ENCODE peak calls at places on chromosome 15, in five cellular contexts. F, I, Y, S and H are unnamed samples.

GRCh38 chr15:69508659-69509058 is 56.0 kb downstream of the RPLP1 start:
- DNase-seq in F (no peak), I (no peak), Y (no peak), S (no peak), H (no peak)

GRCh38 chr15:69573815-69574472 is 121.3 kb downstream of the RPLP1 start:
- DNase-seq in F (no peak), I (no peak), Y (no peak), S (no peak), H (no peak)

GRCh38 chr15:79192462-79193036 is 90.0 kb upstream of the ANKRD34C start:
- DNase-seq in F (no peak), I (no peak), Y (no peak), S (no peak), H (no peak)

GRCh38 chr15:73677146-73677607 is 7.0 kb upstream of the CD276 start:
- DNase-seq in F (peak; percentile 80), I (peak; percentile 46), Y (peak; percentile 57), S (no peak), H (peak; percentile 47)

GRCh38 chr15:71784719-71785118 is 25.6 kb upstream of the NR2E3 start:
- DNase-seq in F (no peak), I (no peak), Y (no peak), S (no peak), H (no peak)

GRCh38 chr15:68479406-68479805 is 47.4 kb upstream of the ITGA11 start:
- DNase-seq in F (no peak), I (peak; percentile 66), Y (peak; percentile 77), S (no peak), H (peak; percentile 36)

GRCh38 chr15:70627734-70628541 is 135.4 kb downstream of the UACA start:
- DNase-seq in F (no peak), I (no peak), Y (no peak), S (peak; percentile 39), H (no peak)

GRCh38 chr15:67820992-67821783 is 4.1 kb upstream of the SKOR1 start:
- DNase-seq in F (peak; percentile 66), I (peak; percentile 57), Y (peak; percentile 72), S (no peak), H (peak; percentile 53)

GRCh38 chr15:91408476-91409076 is 308.5 kb downstream of the SV2B start:
- DNase-seq in F (no peak), I (no peak), Y (peak; percentile 26), S (no peak), H (peak; percentile 14)

GRCh38 chr15:27820232-27820631 is 278.9 kb downstream of the OCA2 start:
- DNase-seq in F (no peak), I (no peak), Y (no peak), S (no peak), H (no peak)

GRCh38 chr15:35545316-35545824 is 595 bp downstream of the DPH6 start:
- DNase-seq in F (peak; percentile 76), I (peak; percentile 25), Y (peak; percentile 66), S (no peak), H (peak; percentile 47)

GRCh38 chr15:27764339-27764738 is 334.8 kb downstream of the OCA2 start:
- DNase-seq in F (no peak), I (no peak), Y (no peak), S (no peak), H (no peak)

GRCh38 chr15:88898736-88899135 is 3.4 kb upstream of the HAPLN3 start:
- DNase-seq in F (no peak), I (no peak), Y (no peak), S (no peak), H (no peak)

GRCh38 chr15:38401716-38402115 is 52.2 kb upstream of the FAM98B start:
- DNase-seq in F (no peak), I (no peak), Y (no peak), S (no peak), H (no peak)

GRCh38 chr15:61830536-61831330 is 229.5 kb downstream of the VPS13C start:
- DNase-seq in F (no peak), I (no peak), Y (no peak), S (no peak), H (no peak)

GRCh38 chr15:63833246-63833696 is 477 bp downstream of the HERC1 start:
- DNase-seq in F (peak; percentile 28), I (peak; percentile 50), Y (peak; percentile 51), S (no peak), H (peak; percentile 32)

GRCh38 chr15:51750942-51751686 is at the start of gene TMOD2:
- DNase-seq in F (peak; percentile 55), I (peak; percentile 44), Y (peak; percentile 68), S (no peak), H (peak; percentile 52)

GRCh38 chr15:24856397-24857093 is 98.2 kb upstream of the SNRPN start:
- DNase-seq in F (peak; percentile 87), I (no peak), Y (peak; percentile 80), S (no peak), H (peak; percentile 50)
- H3K4me3 ChIP-seq in F (no peak overlapping the region), I (no peak overlapping the region), Y (peak overlapping the region; percentile 48), S (no peak overlapping the region), H (peak overlapping the region; percentile 58)

GRCh38 chr15:101053261-101053660 is 134.1 kb downstream of the LRRK1 start:
- DNase-seq in F (peak; percentile 13), I (no peak), Y (no peak), S (no peak), H (no peak)
- H3K36me3 ChIP-seq in F (no peaks in the 10 kb centered on the region), I (no peaks in the 10 kb centered on the region), Y (peaks cover 67% of the 10 kb centered on the region), S (no peaks in the 10 kb centered on the region), H (peaks cover 5% of the 10 kb centered on the region)

DNA sequence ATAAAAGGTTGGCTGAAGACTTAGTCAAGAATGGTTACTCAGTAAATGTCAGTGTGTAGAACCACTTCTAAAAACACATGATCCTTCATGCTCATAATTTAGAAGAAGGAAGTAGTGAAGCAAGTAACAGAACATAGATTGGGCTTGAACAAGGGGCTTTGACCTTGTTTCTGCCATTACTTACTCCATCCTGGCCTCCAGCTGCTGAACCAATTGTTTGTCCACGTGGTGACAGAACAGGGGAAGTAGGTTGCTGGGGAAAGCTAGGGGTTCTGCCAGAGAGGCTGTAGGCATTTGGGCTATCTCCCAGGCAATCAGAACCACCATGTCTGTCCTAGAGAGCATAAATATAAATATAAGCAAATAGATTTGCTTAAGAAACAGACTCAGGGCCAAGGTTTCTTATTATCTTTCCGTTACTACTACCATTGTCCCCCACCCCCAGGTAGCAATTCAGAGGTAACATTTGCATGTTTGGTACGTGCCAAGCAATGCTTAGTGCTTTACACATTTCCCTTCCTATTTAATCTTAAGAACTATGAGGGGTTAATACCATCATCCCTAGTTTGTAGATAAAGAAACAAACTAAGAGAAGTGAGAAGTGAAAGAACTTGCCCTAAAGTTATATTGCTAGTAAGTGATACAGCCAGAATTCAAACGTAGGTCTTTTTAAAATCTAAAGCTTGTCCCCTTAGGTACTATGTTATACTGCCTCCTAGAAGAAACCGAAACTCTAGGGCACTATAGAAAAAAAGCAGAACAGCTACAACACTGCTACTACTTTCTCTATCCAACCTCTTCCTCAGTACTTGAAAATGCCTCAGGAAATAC is 3.0 kb upstream of the SPG11 start:
- DNase-seq in F (no peak), I (no peak), Y (no peak), S (no peak), H (no peak)
- H3K4me3 ChIP-seq in F (no peak overlapping the region), I (no peak overlapping the region), Y (no peak overlapping the region), S (no peak overlapping the region), H (no peak overlapping the region)

GRCh38 chr15:66719471-66719870 is 17.4 kb downstream of the SMAD6 start:
- DNase-seq in F (no peak), I (no peak), Y (no peak), S (no peak), H (no peak)
- H3K36me3 ChIP-seq in F (no peaks in the 10 kb centered on the region), I (no peaks in the 10 kb centered on the region), Y (peaks cover 65% of the 10 kb centered on the region), S (peaks cover 30% of the 10 kb centered on the region), H (peaks cover 21% of the 10 kb centered on the region)

DNA sequence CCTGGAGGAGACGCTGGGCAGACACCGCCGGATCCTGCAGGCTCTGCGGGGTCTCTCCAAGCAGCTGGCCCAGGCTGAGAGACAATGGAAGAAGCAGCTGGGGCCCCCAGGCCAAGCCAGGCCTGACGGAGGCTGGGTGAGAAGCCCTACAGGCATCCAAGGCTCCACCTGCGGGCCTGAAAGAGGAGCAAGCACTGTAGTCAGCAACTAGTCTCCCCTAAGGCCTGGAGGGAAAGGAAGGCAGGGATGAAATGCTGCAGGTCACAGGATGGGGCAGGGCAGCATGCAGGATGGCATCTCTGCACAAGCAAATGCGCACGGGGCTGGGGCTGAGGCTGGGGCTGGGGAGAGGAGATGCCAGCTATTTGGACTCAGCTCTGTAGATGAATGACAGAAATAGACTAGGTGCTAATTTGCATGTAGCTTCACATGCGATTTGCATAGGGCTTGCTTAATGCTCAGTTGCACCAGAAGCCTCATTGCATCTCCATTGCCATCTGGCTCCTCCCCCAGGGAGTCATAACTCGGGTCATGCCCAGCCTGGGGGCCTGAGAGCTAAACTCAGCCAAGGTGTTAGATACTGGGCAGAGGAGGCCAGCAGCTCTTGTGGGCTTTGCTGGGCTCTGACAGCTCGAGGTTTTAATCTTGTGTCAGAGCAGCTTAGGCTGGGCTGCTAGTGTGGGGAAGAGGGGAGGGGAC is 5.2 kb upstream of the CPLX3 start:
- DNase-seq in F (no peak), I (no peak), Y (no peak), S (no peak), H (no peak)
- H3K4me3 ChIP-seq in F (no peak overlapping the region), I (no peak overlapping the region), Y (no peak overlapping the region), S (no peak overlapping the region), H (no peak overlapping the region)

DNA sequence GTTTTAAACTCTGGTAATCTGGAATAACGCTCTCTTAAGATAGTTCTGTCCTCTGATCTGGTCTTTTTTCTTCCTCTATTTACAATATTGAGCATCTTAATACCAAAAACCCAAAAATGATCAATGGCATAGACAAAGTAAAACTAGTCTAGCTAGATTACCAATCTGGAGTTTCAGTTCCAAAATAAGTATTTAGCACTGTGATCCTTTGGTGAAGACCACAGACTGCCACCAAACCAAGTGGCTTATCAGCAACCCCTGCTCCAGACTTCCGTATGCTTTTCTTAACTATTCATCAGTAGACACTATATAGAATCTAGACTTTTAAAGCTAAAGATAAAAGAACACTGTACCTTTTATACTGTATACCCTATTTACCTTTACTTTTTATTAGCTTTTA is 35.5 kb upstream of the MAN2C1 start:
- DNase-seq in F (no peak), I (no peak), Y (no peak), S (no peak), H (no peak)
- H3K36me3 ChIP-seq in F (no peaks in the 10 kb centered on the region), I (peaks cover 9% of the 10 kb centered on the region), Y (peaks cover 100% of the 10 kb centered on the region), S (peaks cover 84% of the 10 kb centered on the region), H (peaks cover 96% of the 10 kb centered on the region)